ENCODE peak calls at places on chromosomes 1 and 21, in ten cellular contexts. W, D, G, L, Y, S, B, P, E and O are unnamed samples.

GRCh38 chr1:222663535-222663934 is 45.6 kb downstream of the MIA3 start:
- DNase-seq in G (no peak), B (no peak), W (no peak), S (no peak), P (no peak), D (no peak), L (no peak), Y (no peak), E (no peak), O (no peak)

GRCh38 chr1:209839875-209840491 is 12.2 kb downstream of the UTP25 start:
- DNase-seq in G (peak; percentile 79), P (no peak), E (no peak), Y (no peak), D (peak; percentile 16), S (no peak), L (peak; percentile 80), W (no peak), B (no peak), O (no peak)

GRCh38 chr21:39088831-39089380 is 94.3 kb downstream of the PSMG1 start:
- DNase-seq in S (peak; percentile 79), L (peak; percentile 9), E (no peak), P (no peak), B (no peak), D (peak; percentile 24), G (no peak), Y (no peak), W (peak; percentile 39), O (no peak)

GRCh38 chr21:42939581-42940413 is 14.4 kb upstream of the ERVH48-1 start:
- DNase-seq in S (peak; percentile 23), Y (no peak), B (peak; percentile 67), E (no peak), D (peak; percentile 71), L (peak; percentile 50), P (no peak), W (peak; percentile 90), G (peak; percentile 98), O (peak; percentile 83)

GRCh38 chr1:94039514-94039870 is 81.5 kb downstream of the ABCA4 start:
- DNase-seq in S (peak; percentile 86), B (peak; percentile 74), G (no peak), D (peak; percentile 51), E (peak; percentile 44), W (peak; percentile 56), L (peak; percentile 60), P (peak; percentile 22), Y (peak; percentile 67), O (peak; percentile 56)

GRCh38 chr1:97989094-97989680 is 68.4 kb upstream of the DPYD start:
- DNase-seq in G (no peak), S (no peak), W (no peak), D (no peak), P (no peak), Y (no peak), B (no peak), L (no peak), E (no peak), O (no peak)

GRCh38 chr1:56068908-56069307 is 510.5 kb downstream of the PLPP3 start:
- DNase-seq in Y (no peak), E (no peak), S (no peak), B (no peak), P (no peak), D (no peak), G (no peak), W (no peak), L (peak; percentile 48), O (no peak)

GRCh38 chr21:37071561-37072238 is 1.2 kb downstream of the PIGP start:
- DNase-seq in L (no peak), G (no peak), B (peak; percentile 65), P (no peak), E (peak; percentile 49), D (peak; percentile 48), S (no peak), Y (no peak), W (peak; percentile 70), O (peak; percentile 44)

GRCh38 chr1:229585338-229585737 is 26.8 kb upstream of the ABCB10 start:
- DNase-seq in P (no peak), D (no peak), G (no peak), L (no peak), W (no peak), S (no peak), E (no peak), Y (no peak), B (no peak), O (no peak)

GRCh38 chr1:22204989-22205913 is 62.4 kb upstream of the WNT4 start:
- DNase-seq in S (peak; percentile 69), Y (no peak), G (no peak), P (no peak), W (no peak), D (peak; percentile 34), E (no peak), L (peak; percentile 14), B (no peak), O (no peak)

GRCh38 chr1:33094971-33095604 is 14.1 kb downstream of the AZIN2 start:
- DNase-seq in S (no peak), G (peak; percentile 59), E (peak; percentile 59), Y (no peak), D (no peak), P (no peak), B (peak; percentile 77), W (peak; percentile 46), L (peak; percentile 76), O (no peak)

GRCh38 chr1:209720326-209720725 is 15.7 kb downstream of the HSD11B1 start:
- DNase-seq in P (no peak), D (no peak), E (no peak), S (no peak), L (no peak), B (no peak), Y (no peak), G (no peak), W (no peak), O (no peak)

GRCh38 chr21:42547906-42548365 is 34.3 kb downstream of the SLC37A1 start:
- DNase-seq in L (no peak), P (no peak), Y (no peak), W (no peak), B (no peak), D (no peak), S (no peak), E (no peak), G (no peak), O (no peak)

GRCh38 chr1:170461362-170461761 is 70.6 kb upstream of the GORAB start:
- DNase-seq in W (no peak), G (no peak), D (no peak), E (no peak), S (no peak), P (no peak), Y (no peak), L (no peak), B (no peak), O (no peak)

GRCh38 chr1:42427240-42427639 is 28.6 kb downstream of the ZMYND12 start:
- DNase-seq in Y (no peak), P (no peak), S (no peak), W (no peak), L (no peak), B (no peak), D (no peak), G (no peak), E (no peak), O (no peak)

GRCh38 chr1:2803931-2804627 is 2.6 kb upstream of the TTC34 start:
- DNase-seq in E (no peak), B (no peak), L (no peak), P (no peak), G (no peak), W (no peak), Y (no peak), D (no peak), S (peak; percentile 65), O (no peak)

GRCh38 chr1:208179850-208180416 is 64.3 kb downstream of the PLXNA2 start:
- DNase-seq in L (no peak), B (no peak), G (no peak), P (no peak), S (no peak), E (no peak), D (no peak), W (no peak), Y (no peak), O (no peak)

GRCh38 chr1:227673441-227673840 is 61.7 kb downstream of the JMJD4 start:
- DNase-seq in E (no peak), S (no peak), P (no peak), L (no peak), W (no peak), Y (no peak), D (no peak), G (no peak), B (no peak), O (no peak)

GRCh38 chr1:115251340-115251748 is 86.7 kb downstream of the NGF start:
- DNase-seq in P (no peak), D (no peak), B (no peak), S (no peak), W (no peak), G (no peak), E (no peak), Y (no peak), L (no peak), O (no peak)

GRCh38 chr1:201495447-201496295 is 11.3 kb downstream of the CSRP1 start:
- DNase-seq in B (peak; percentile 52), D (peak; percentile 62), Y (no peak), E (peak; percentile 56), P (no peak), G (no peak), S (no peak), W (peak; percentile 92), L (no peak), O (peak; percentile 95)

GRCh38 chr1:36482724-36483388 is at the start of gene CSF3R:
- DNase-seq in W (no peak), Y (no peak), G (no peak), D (no peak), B (no peak), E (no peak), P (no peak), S (peak; percentile 92), L (no peak), O (no peak)

GRCh38 chr21:46093668-46094400 is 4.1 kb upstream of the COL6A2 start:
- DNase-seq in S (peak; percentile 76), L (no peak), W (no peak), B (no peak), G (no peak), Y (no peak), P (no peak), D (no peak), E (no peak), O (no peak)

GRCh38 chr1:170402451-170403311 is 129.3 kb upstream of the GORAB start:
- DNase-seq in E (no peak), L (no peak), B (no peak), P (no peak), S (no peak), G (no peak), Y (no peak), W (no peak), D (no peak), O (no peak)

GRCh38 chr1:55196433-55197035 is 18.6 kb downstream of the USP24 start:
- DNase-seq in D (no peak), L (no peak), E (no peak), W (no peak), P (no peak), Y (no peak), B (no peak), G (no peak), S (no peak), O (no peak)

GRCh38 chr1:24540906-24541710 is 14.8 kb upstream of the NCMAP start:
- DNase-seq in B (peak; percentile 83), G (no peak), D (no peak), Y (peak; percentile 44), E (no peak), P (peak; percentile 16), L (no peak), W (no peak), S (no peak), O (no peak)

GRCh38 chr21:42653492-42654061 is at the start of gene PDE9A:
- DNase-seq in W (peak; percentile 41), B (peak; percentile 62), L (no peak), P (no peak), Y (peak; percentile 17), D (peak; percentile 71), E (no peak), G (no peak), S (peak; percentile 76), O (no peak)

GRCh38 chr1:154607084-154607747 is 770 bp downstream of the ADAR start:
- DNase-seq in D (no peak), B (peak; percentile 40), E (no peak), W (no peak), G (no peak), S (peak; percentile 79), L (no peak), Y (peak; percentile 28), P (peak; percentile 35), O (peak; percentile 53)

GRCh38 chr1:58782308-58783089 is 1.3 kb downstream of the JUN start:
- DNase-seq in S (peak; percentile 95), E (no peak), W (peak; percentile 55), G (no peak), P (peak; percentile 55), L (no peak), B (peak; percentile 61), Y (peak; percentile 60), D (peak; percentile 44), O (peak; percentile 47)